ENCODE peak calls at places on chromosome 22, in seven cellular contexts. O, I, U, C, W, J and A are unnamed samples.

GRCh38 chr22:21621891-21622623 is 7.8 kb downstream of the YDJC start:
- DNase-seq in I (no peak), U (no peak), J (no peak), O (no peak), W (no peak), C (no peak), A (no peak)

GRCh38 chr22:49300241-49300640 is 527.4 kb downstream of the BRD1 start:
- DNase-seq in I (no peak), C (no peak), U (no peak), O (no peak), W (no peak), J (no peak), A (no peak)

GRCh38 chr22:45948081-45948648 is 28.8 kb downstream of the WNT7B start:
- DNase-seq in U (no peak), C (no peak), J (no peak), W (no peak), I (no peak), O (no peak), A (no peak)

GRCh38 chr22:49056301-49056700 is 771.4 kb downstream of the BRD1 start:
- DNase-seq in U (no peak), I (no peak), W (no peak), C (no peak), O (no peak), J (no peak), A (no peak)

GRCh38 chr22:48147831-48148230 is 1385.4 kb downstream of the TBC1D22A start:
- DNase-seq in J (no peak), I (no peak), W (no peak), C (no peak), O (no peak), U (no peak), A (no peak)

GRCh38 chr22:38148252-38148651 is 33.4 kb downstream of the PLA2G6 start:
- DNase-seq in W (no peak), J (no peak), I (no peak), C (no peak), U (no peak), O (peak), A (no peak)

GRCh38 chr22:46075764-46076531 is 74.4 kb upstream of the PPARA start:
- DNase-seq in I (no peak), O (no peak), J (no peak), C (no peak), W (no peak), U (no peak), A (no peak)

GRCh38 chr22:36587289-36588154 is 58.6 kb upstream of the EIF3D start:
- DNase-seq in U (no peak), I (no peak), C (no peak), J (no peak), W (peak), O (peak), A (no peak)

GRCh38 chr22:30325724-30326703 is 727 bp downstream of the TBC1D10A start:
- DNase-seq in C (peak), U (no peak), O (no peak), J (no peak), I (no peak), W (no peak), A (no peak)

GRCh38 chr22:33038131-33038772 is 19.9 kb downstream of the SYN3 start:
- DNase-seq in W (no peak), O (peak), C (peak), J (no peak), U (no peak), I (no peak), A (no peak)

GRCh38 chr22:39312410-39312809 is 7.0 kb downstream of the RPL3 start:
- DNase-seq in J (no peak), U (no peak), W (no peak), C (no peak), I (no peak), O (no peak), A (no peak)

GRCh38 chr22:40641269-40641668 is 4.8 kb upstream of the MRTFA start:
- DNase-seq in C (peak), W (no peak), I (no peak), J (no peak), U (no peak), O (no peak), A (no peak)

GRCh38 chr22:25797891-25798290 is 55.9 kb downstream of the MYO18B start:
- DNase-seq in C (no peak), O (no peak), U (no peak), W (no peak), J (no peak), I (no peak), A (no peak)

GRCh38 chr22:29916007-29916544 is 33.1 kb downstream of the MTMR3 start:
- DNase-seq in C (peak), I (no peak), W (no peak), U (peak), O (no peak), J (no peak), A (no peak)

GRCh38 chr22:20566420-20567260 is 59.2 kb downstream of the MED15 start:
- DNase-seq in U (no peak), I (no peak), J (peak), O (no peak), W (peak), C (no peak), A (no peak)

GRCh38 chr22:27512283-27512761 is 289.2 kb downstream of the MN1 start:
- DNase-seq in J (no peak), C (no peak), U (no peak), I (no peak), O (peak), W (peak), A (no peak)

GRCh38 chr22:39859903-39860588 is 33.5 kb downstream of the ENTHD1 start:
- DNase-seq in U (no peak), O (no peak), W (no peak), I (peak), J (no peak), C (no peak), A (peak)

GRCh38 chr22:27971926-27972325 is 52.9 kb upstream of the PITPNB start:
- DNase-seq in C (no peak), I (no peak), J (no peak), U (no peak), W (no peak), O (peak), A (no peak)

GRCh38 chr22:20083157-20083890 is 3.3 kb downstream of the DGCR8 start:
- DNase-seq in O (no peak), J (no peak), W (no peak), I (no peak), U (no peak), C (peak), A (no peak)